ENCODE peak calls at places on chromosomes 13 and 19, in four cellular contexts. One of them, this sample, is unnamed.

GRCh38 chr13:56528040-56528760 is 612.5 kb upstream of the PRR20A start:
- DNase-seq in activated CD8-positive, alpha-beta T cell treated with anti-CD3 and anti-CD28 coated beads for 36 hours: no peak
- DNase-seq in fibroblast of pulmonary artery: no peak
- DNase-seq in RCC 7860: no peak
- DNase-seq in this sample: no peak

GRCh38 chr13:45205124-45205523 is 4.3 kb upstream of the KCTD4 start:
- DNase-seq in activated CD8-positive, alpha-beta T cell treated with anti-CD3 and anti-CD28 coated beads for 36 hours: no peak
- DNase-seq in fibroblast of pulmonary artery: no peak
- DNase-seq in RCC 7860: no peak
- DNase-seq in this sample: no peak

GRCh38 chr19:38852231-38853044 is 2.7 kb upstream of the HNRNPL start:
- DNase-seq in activated CD8-positive, alpha-beta T cell treated with anti-CD3 and anti-CD28 coated beads for 36 hours: peak
- DNase-seq in fibroblast of pulmonary artery: peak
- DNase-seq in RCC 7860: peak
- DNase-seq in this sample: no peak

GRCh38 chr13:94765814-94766213 is 53.5 kb upstream of the SOX21 start:
- DNase-seq in activated CD8-positive, alpha-beta T cell treated with anti-CD3 and anti-CD28 coated beads for 36 hours: no peak
- DNase-seq in fibroblast of pulmonary artery: no peak
- DNase-seq in RCC 7860: no peak
- DNase-seq in this sample: no peak

GRCh38 chr19:9430444-9430843 is 4.9 kb downstream of the ZNF266 start:
- DNase-seq in activated CD8-positive, alpha-beta T cell treated with anti-CD3 and anti-CD28 coated beads for 36 hours: no peak
- DNase-seq in fibroblast of pulmonary artery: no peak
- DNase-seq in RCC 7860: no peak
- DNase-seq in this sample: no peak

GRCh38 chr13:37869756-37870488 is at the start of gene TRPC4:
- DNase-seq in activated CD8-positive, alpha-beta T cell treated with anti-CD3 and anti-CD28 coated beads for 36 hours: no peak
- DNase-seq in fibroblast of pulmonary artery: peak
- DNase-seq in RCC 7860: peak
- DNase-seq in this sample: no peak

GRCh38 chr19:47790398-47790814 is 11.9 kb downstream of the SELENOW start:
- DNase-seq in activated CD8-positive, alpha-beta T cell treated with anti-CD3 and anti-CD28 coated beads for 36 hours: peak
- DNase-seq in fibroblast of pulmonary artery: peak
- DNase-seq in RCC 7860: peak
- DNase-seq in this sample: no peak

GRCh38 chr13:93715866-93716265 is 489.3 kb downstream of the GPC6 start:
- DNase-seq in activated CD8-positive, alpha-beta T cell treated with anti-CD3 and anti-CD28 coated beads for 36 hours: no peak
- DNase-seq in fibroblast of pulmonary artery: no peak
- DNase-seq in RCC 7860: no peak
- DNase-seq in this sample: no peak

GRCh38 chr19:47619763-47620162 is 10.8 kb downstream of the BICRA start:
- DNase-seq in activated CD8-positive, alpha-beta T cell treated with anti-CD3 and anti-CD28 coated beads for 36 hours: no peak
- DNase-seq in fibroblast of pulmonary artery: no peak
- DNase-seq in RCC 7860: no peak
- DNase-seq in this sample: no peak

GRCh38 chr19:44573647-44574046 is 39.7 kb upstream of the IGSF23 start:
- DNase-seq in activated CD8-positive, alpha-beta T cell treated with anti-CD3 and anti-CD28 coated beads for 36 hours: no peak
- DNase-seq in fibroblast of pulmonary artery: no peak
- DNase-seq in RCC 7860: no peak
- DNase-seq in this sample: no peak

GRCh38 chr19:49512970-49513745 is 697 bp downstream of the FCGRT start:
- DNase-seq in activated CD8-positive, alpha-beta T cell treated with anti-CD3 and anti-CD28 coated beads for 36 hours: peak
- DNase-seq in fibroblast of pulmonary artery: peak
- DNase-seq in RCC 7860: no peak
- DNase-seq in this sample: no peak

GRCh38 chr13:63208811-63209210 is 1793.2 kb upstream of the PCDH20 start:
- DNase-seq in activated CD8-positive, alpha-beta T cell treated with anti-CD3 and anti-CD28 coated beads for 36 hours: no peak
- DNase-seq in fibroblast of pulmonary artery: no peak
- DNase-seq in RCC 7860: peak
- DNase-seq in this sample: no peak

GRCh38 chr13:101013245-101013644 is 338.6 kb upstream of the TMTC4 start:
- DNase-seq in activated CD8-positive, alpha-beta T cell treated with anti-CD3 and anti-CD28 coated beads for 36 hours: no peak
- DNase-seq in fibroblast of pulmonary artery: no peak
- DNase-seq in RCC 7860: no peak
- DNase-seq in this sample: no peak

GRCh38 chr19:14022469-14022868 is 5.5 kb upstream of the RLN3 start:
- DNase-seq in activated CD8-positive, alpha-beta T cell treated with anti-CD3 and anti-CD28 coated beads for 36 hours: no peak
- DNase-seq in fibroblast of pulmonary artery: peak
- DNase-seq in RCC 7860: no peak
- DNase-seq in this sample: no peak

GRCh38 chr13:74886496-74886895 is 595.5 kb downstream of the TBC1D4 start:
- DNase-seq in activated CD8-positive, alpha-beta T cell treated with anti-CD3 and anti-CD28 coated beads for 36 hours: no peak
- DNase-seq in fibroblast of pulmonary artery: peak
- DNase-seq in RCC 7860: no peak
- DNase-seq in this sample: no peak

GRCh38 chr13:24741791-24742190 is 22.2 kb upstream of the RNF17 start:
- DNase-seq in activated CD8-positive, alpha-beta T cell treated with anti-CD3 and anti-CD28 coated beads for 36 hours: no peak
- DNase-seq in fibroblast of pulmonary artery: no peak
- DNase-seq in RCC 7860: no peak
- DNase-seq in this sample: no peak

GRCh38 chr19:33734913-33735312 is 61.8 kb upstream of the KCTD15 start:
- DNase-seq in activated CD8-positive, alpha-beta T cell treated with anti-CD3 and anti-CD28 coated beads for 36 hours: no peak
- DNase-seq in fibroblast of pulmonary artery: no peak
- DNase-seq in RCC 7860: no peak
- DNase-seq in this sample: peak

GRCh38 chr19:16371540-16371986 is 46.9 kb downstream of the KLF2 start:
- DNase-seq in activated CD8-positive, alpha-beta T cell treated with anti-CD3 and anti-CD28 coated beads for 36 hours: peak
- DNase-seq in fibroblast of pulmonary artery: no peak
- DNase-seq in RCC 7860: no peak
- DNase-seq in this sample: no peak

GRCh38 chr19:7781157-7781556 is 18.1 kb downstream of the CLEC4M start:
- DNase-seq in activated CD8-positive, alpha-beta T cell treated with anti-CD3 and anti-CD28 coated beads for 36 hours: no peak
- DNase-seq in fibroblast of pulmonary artery: no peak
- DNase-seq in RCC 7860: no peak
- DNase-seq in this sample: no peak

GRCh38 chr13:94342436-94343242 is 136.8 kb downstream of the DCT start:
- DNase-seq in activated CD8-positive, alpha-beta T cell treated with anti-CD3 and anti-CD28 coated beads for 36 hours: no peak
- DNase-seq in fibroblast of pulmonary artery: no peak
- DNase-seq in RCC 7860: peak
- DNase-seq in this sample: no peak

GRCh38 chr19:11152318-11153062 is 3.1 kb downstream of the SPC24 start:
- DNase-seq in activated CD8-positive, alpha-beta T cell treated with anti-CD3 and anti-CD28 coated beads for 36 hours: no peak
- DNase-seq in fibroblast of pulmonary artery: peak
- DNase-seq in RCC 7860: peak
- DNase-seq in this sample: no peak

GRCh38 chr19:39265321-39265916 is 2.8 kb upstream of the IFNL2 start:
- DNase-seq in activated CD8-positive, alpha-beta T cell treated with anti-CD3 and anti-CD28 coated beads for 36 hours: no peak
- DNase-seq in fibroblast of pulmonary artery: no peak
- DNase-seq in RCC 7860: no peak
- DNase-seq in this sample: no peak